ENCODE peak calls at places on chromosomes 13 and 19, in six cellular contexts. E is A549, N is ovary, D is heart left ventricle, X is esophagus squamous epithelium, L is right lobe of liver. G is an unnamed sample.

GRCh38 chr13:74675185-74675584 is 541.0 kb upstream of the KLF12 start:
- DNase-seq in E (no peak), N (no peak), D (no peak), X (no peak), L (no peak), G (no peak)

GRCh38 chr19:5706876-5707573 is 12.9 kb downstream of the LONP1 start:
- DNase-seq in E (no peak), N (no peak), D (no peak), X (no peak), L (no peak), G (no peak)

GRCh38 chr13:31427151-31427867 is 227.5 kb downstream of the B3GLCT start:
- DNase-seq in E (no peak), N (no peak), D (no peak), X (no peak), L (no peak), G (no peak)

GRCh38 chr19:2385053-2385721 is 25.1 kb downstream of the TMPRSS9 start:
- DNase-seq in E (peak), N (no peak), D (no peak), X (no peak), L (no peak), G (peak)

GRCh38 chr13:22061371-22061805 is 390.5 kb downstream of the FGF9 start:
- DNase-seq in E (no peak), N (no peak), D (no peak), X (no peak), L (no peak), G (peak)

GRCh38 chr19:51690359-51691121 is 2.6 kb upstream of the SPACA6 start:
- DNase-seq in E (peak), N (peak), D (peak), X (no peak), L (peak), G (peak)

GRCh38 chr13:29270536-29271045 is 324.9 kb downstream of the SLC7A1 start:
- DNase-seq in E (no peak), N (no peak), D (no peak), X (no peak), L (no peak), G (no peak)

GRCh38 chr13:112809332-112810310 is 119.8 kb downstream of the ATP11A start:
- DNase-seq in E (no peak), N (no peak), D (no peak), X (no peak), L (no peak), G (no peak)

GRCh38 chr19:4676955-4677731 is 7.0 kb upstream of the MYDGF start:
- DNase-seq in E (peak), N (no peak), D (peak), X (no peak), L (no peak), G (no peak)

GRCh38 chr13:95355491-95355890 is 54.2 kb upstream of the ABCC4 start:
- DNase-seq in E (no peak), N (no peak), D (no peak), X (no peak), L (no peak), G (no peak)

GRCh38 chr13:60397693-60398437 is 845 bp downstream of the TDRD3 start:
- DNase-seq in E (peak), N (peak), D (peak), X (peak), L (peak), G (peak)

GRCh38 chr13:98466634-98467236 is 110.2 kb downstream of the STK24 start:
- DNase-seq in E (peak), N (no peak), D (no peak), X (no peak), L (no peak), G (no peak)

GRCh38 chr13:98445340-98446233 is 131.3 kb downstream of the STK24 start:
- DNase-seq in E (peak), N (peak), D (peak), X (no peak), L (peak), G (peak)

GRCh38 chr13:40490086-40490723 is 176.2 kb downstream of the FOXO1 start:
- DNase-seq in E (no peak), N (no peak), D (no peak), X (no peak), L (no peak), G (no peak)

GRCh38 chr13:29521336-29521735 is 74.2 kb downstream of the SLC7A1 start:
- DNase-seq in E (no peak), N (no peak), D (no peak), X (no peak), L (no peak), G (no peak)

GRCh38 chr13:73984949-73985691 is 149.1 kb downstream of the KLF12 start:
- DNase-seq in E (no peak), N (no peak), D (peak), X (no peak), L (no peak), G (peak)

GRCh38 chr19:47274071-47274890 is at the start of gene INAFM1:
- DNase-seq in E (peak), N (peak), D (peak), X (peak), L (peak), G (peak)

GRCh38 chr13:42048625-42049453 is at the start of gene DGKH:
- DNase-seq in E (peak), N (peak), D (peak), X (no peak), L (peak), G (peak)
- TF ChIP-seq POLR2A in E (peak), N (no peak), D (peak), X (peak), L (no peak), G (peak)

GRCh38 chr19:19201697-19202630 is 1.2 kb downstream of the NR2C2AP start:
- DNase-seq in E (no peak), N (no peak), D (no peak), X (no peak), L (no peak), G (no peak)
- H3K27ac ChIP-seq in E (peak), N (no peak), D (peak), X (peak), L (no peak), G (peak)

GRCh38 chr13:113969973-113970611 is 3.8 kb downstream of the C13orf46 start:
- DNase-seq in E (no peak), N (no peak), D (peak), X (no peak), L (peak), G (peak)
- TF ChIP-seq POLR2A in E (no peak), N (no peak), D (no peak), X (no peak), L (peak), G (no peak)

DNA sequence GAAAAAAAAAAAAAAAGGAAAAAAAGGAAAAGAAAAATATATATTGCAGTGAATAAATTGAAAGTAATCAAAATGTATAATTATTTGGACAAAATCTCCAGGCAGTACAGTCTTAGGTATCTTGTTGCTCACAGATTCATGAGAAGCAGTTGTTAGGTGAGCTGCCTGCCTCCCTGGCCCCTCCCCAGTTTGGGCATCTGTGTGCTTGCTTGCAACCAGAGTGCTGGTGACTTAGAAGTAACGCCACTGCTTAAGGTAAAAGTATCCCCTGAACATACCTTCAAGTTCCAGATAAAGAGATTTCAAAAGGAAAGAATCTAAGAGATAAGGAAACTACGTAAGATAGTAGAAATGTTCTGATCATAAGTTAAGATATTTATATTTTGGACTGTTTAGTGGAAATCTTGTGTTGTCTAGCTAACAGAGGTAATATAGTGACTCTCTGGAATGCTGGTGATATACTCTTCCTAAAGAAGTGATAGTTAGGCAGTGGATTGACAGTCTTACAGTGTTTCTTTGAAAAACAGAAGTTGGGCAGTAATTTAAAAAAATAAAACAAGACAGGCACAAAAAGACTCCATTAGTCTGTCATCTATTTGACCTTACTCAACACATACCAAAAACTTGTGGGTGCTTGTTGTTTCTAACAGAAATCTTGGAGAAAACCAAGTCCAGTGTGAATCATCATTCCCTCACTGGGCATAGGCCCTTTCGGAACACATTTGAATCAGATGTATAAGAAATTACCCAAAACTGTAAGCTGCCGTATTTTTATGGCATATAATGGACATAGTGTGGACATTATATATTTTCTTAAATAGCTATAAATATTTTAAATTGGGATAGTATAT is 38.3 kb upstream of the KCTD4 start:
- DNase-seq in E (no peak), N (no peak), D (no peak), X (no peak), L (no peak), G (no peak)
- H3K27ac ChIP-seq in E (no peak), N (no peak), D (no peak), X (peak), L (no peak), G (no peak)

GRCh38 chr19:19460761-19461265 is 54.5 kb downstream of the TSSK6 start:
- DNase-seq in E (no peak), N (peak), D (peak), X (no peak), L (peak), G (peak)
- TF ChIP-seq POLR2A in E (no peak), N (no peak), D (no peak), X (no peak), L (no peak), G (peak)

DNA sequence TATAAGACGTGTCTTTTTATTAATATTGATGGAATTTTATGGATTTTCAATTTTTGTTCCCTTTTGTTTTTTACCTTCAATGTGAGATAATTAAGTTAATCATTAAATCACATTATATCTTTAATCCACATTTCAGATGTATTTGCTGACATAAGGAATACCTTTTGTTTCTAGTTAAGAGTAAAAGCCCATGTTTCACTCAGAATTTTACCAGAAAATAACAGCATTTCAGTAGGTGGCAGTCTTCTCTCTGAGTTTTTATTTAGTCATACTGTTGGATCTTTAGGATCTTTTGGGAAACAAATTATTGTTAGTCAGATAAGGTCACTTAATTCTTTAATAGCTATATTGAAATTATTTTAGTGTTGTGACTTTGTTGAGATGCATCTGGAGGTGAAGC is 67.9 kb downstream of the NDFIP2 start:
- DNase-seq in E (peak), N (no peak), D (no peak), X (no peak), L (no peak), G (no peak)
- H3K27ac ChIP-seq in E (no peak), N (no peak), D (no peak), X (no peak), L (no peak), G (no peak)

GRCh38 chr19:10006335-10006708 is 4.0 kb downstream of the COL5A3 start:
- DNase-seq in E (no peak), N (peak), D (peak), X (no peak), L (no peak), G (peak)
- TF ChIP-seq POLR2A in E (no peak), N (no peak), D (no peak), X (no peak), L (no peak), G (no peak)

GRCh38 chr19:9842834-9843625 is 7.9 kb downstream of the PIN1 start:
- DNase-seq in E (no peak), N (no peak), D (no peak), X (no peak), L (no peak), G (no peak)
- H3K27ac ChIP-seq in E (no peak), N (no peak), D (no peak), X (no peak), L (no peak), G (no peak)

GRCh38 chr19:53432088-53432661 is 391 bp downstream of the ZNF761 start:
- DNase-seq in E (peak), N (peak), D (peak), X (no peak), L (peak), G (peak)

DNA sequence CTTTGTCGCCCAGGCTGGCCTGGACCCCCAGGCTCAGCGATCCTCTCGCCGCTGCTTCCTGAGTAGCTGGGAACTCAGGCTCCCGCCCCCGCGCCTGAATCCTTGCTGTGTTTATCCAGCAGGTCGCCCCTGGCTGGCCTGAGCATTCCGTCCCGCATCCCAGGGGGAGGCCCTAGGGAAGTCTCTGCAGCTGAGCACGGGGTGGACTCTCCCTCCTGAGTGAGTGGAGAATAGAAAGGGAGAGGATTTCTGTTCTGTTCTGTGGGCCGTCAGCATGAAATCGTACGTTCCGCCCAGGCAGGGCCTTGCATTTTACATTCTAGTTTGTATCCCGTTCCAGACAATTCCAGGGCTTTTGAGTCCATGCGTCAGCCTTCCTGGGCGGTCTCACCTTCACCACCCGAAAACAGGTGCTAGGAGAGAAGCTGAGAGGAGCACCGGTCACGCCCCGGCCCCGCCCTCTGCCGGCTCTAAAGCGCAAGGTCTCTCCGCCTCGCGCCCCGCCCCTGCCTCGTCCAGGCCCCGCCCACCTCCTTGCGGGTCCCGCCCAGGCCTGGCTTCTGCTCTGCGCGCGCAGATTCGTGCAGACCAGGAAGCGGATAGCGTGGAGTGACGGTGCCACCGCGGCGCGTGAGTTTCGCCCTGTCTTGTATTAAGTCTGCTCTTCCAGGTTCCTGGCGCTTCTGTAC is at the start of gene ZNF761:
- DNase-seq in E (peak), N (peak), D (peak), X (peak), L (peak), G (peak)
- TF ChIP-seq POLR2A in E (peak), N (peak), D (peak), X (peak), L (peak), G (no peak)

GRCh38 chr19:30718014-30718413 is 345.8 kb downstream of the ZNF536 start:
- DNase-seq in E (no peak), N (no peak), D (no peak), X (no peak), L (no peak), G (no peak)

GRCh38 chr19:30717381-30717780 is 345.2 kb downstream of the ZNF536 start:
- DNase-seq in E (no peak), N (no peak), D (no peak), X (no peak), L (no peak), G (no peak)

GRCh38 chr19:30719991-30720329 is 347.8 kb downstream of the ZNF536 start:
- DNase-seq in E (no peak), N (peak), D (peak), X (no peak), L (no peak), G (no peak)

GRCh38 chr19:30718728-30719127 is 346.5 kb downstream of the ZNF536 start:
- DNase-seq in E (no peak), N (no peak), D (peak), X (no peak), L (no peak), G (no peak)

GRCh38 chr19:30719189-30719990 is 347.2 kb downstream of the ZNF536 start:
- DNase-seq in E (peak), N (peak), D (peak), X (no peak), L (peak), G (peak)
- H3K27ac ChIP-seq in E (no peak), N (peak), D (peak), X (peak), L (peak), G (peak)

G was measured in upper lobe of left lung.